ENCODE peak calls at places on chromosomes 12 and 14, in five cellular contexts. Q is HCT116, N is stomach, G is upper lobe of left lung, M is GM23338. A is an unnamed sample.

GRCh38 chr12:2112401-2112800 is 59.6 kb downstream of the CACNA1C start:
- DNase-seq in Q (no peak), N (no peak), G (no peak), M (no peak), A (no peak)

GRCh38 chr12:94149781-94150482 is 1.6 kb downstream of the PLXNC1 start:
- DNase-seq in Q (no peak), N (peak; percentile 28), G (peak; percentile 89), M (peak; percentile 77), A (peak; percentile 57)

GRCh38 chr14:56720703-56721426 is 89.4 kb downstream of the OTX2 start:
- DNase-seq in Q (no peak), N (no peak), G (no peak), M (no peak), A (no peak)

GRCh38 chr12:122395319-122395718 is 27.1 kb downstream of the CLIP1 start:
- DNase-seq in Q (peak; percentile 23), N (no peak), G (no peak), M (no peak), A (no peak)

GRCh38 chr14:69328317-69328716 is 68.4 kb downstream of the GALNT16 start:
- DNase-seq in Q (no peak), N (no peak), G (peak; percentile 72), M (no peak), A (peak; percentile 50)

GRCh38 chr12:80714055-80714454 is 2.7 kb upstream of the MYF5 start:
- DNase-seq in Q (no peak), N (no peak), G (no peak), M (peak; percentile 79), A (no peak)

GRCh38 chr14:70289138-70289537 is 70.3 kb downstream of the COX16 start:
- DNase-seq in Q (no peak), N (no peak), G (no peak), M (no peak), A (no peak)

GRCh38 chr12:115752913-115753726 is 524.4 kb downstream of the MED13L start:
- DNase-seq in Q (peak; percentile 42), N (peak; percentile 33), G (no peak), M (peak; percentile 75), A (no peak)

GRCh38 chr14:52397844-52398243 is 83.7 kb downstream of the PTGER2 start:
- DNase-seq in Q (no peak), N (no peak), G (no peak), M (no peak), A (no peak)

GRCh38 chr12:21301-22189 is 45.0 kb upstream of the IQSEC3 start:
- DNase-seq in Q (no peak), N (no peak), G (no peak), M (no peak), A (peak; percentile 77)

GRCh38 chr12:29242921-29243431 is 93.9 kb downstream of the FAR2 start:
- DNase-seq in Q (no peak), N (no peak), G (no peak), M (no peak), A (no peak)

GRCh38 chr12:51009038-51009437 is 17.1 kb downstream of the SLC11A2 start:
- DNase-seq in Q (no peak), N (peak; percentile 42), G (no peak), M (no peak), A (peak; percentile 79)

GRCh38 chr12:16325426-16325825 is 22.0 kb upstream of the MGST1 start:
- DNase-seq in Q (no peak), N (peak; percentile 57), G (no peak), M (no peak), A (no peak)

GRCh38 chr12:117664169-117664568 is 302.7 kb upstream of the NOS1 start:
- DNase-seq in Q (no peak), N (no peak), G (peak; percentile 17), M (no peak), A (no peak)

GRCh38 chr12:66638666-66639065 is 40.2 kb downstream of the GRIP1 start:
- DNase-seq in Q (no peak), N (no peak), G (no peak), M (no peak), A (no peak)

GRCh38 chr12:59040043-59040442 is 119.7 kb upstream of the LRIG3 start:
- DNase-seq in Q (no peak), N (no peak), G (no peak), M (no peak), A (no peak)

GRCh38 chr12:102769323-102769916 is 147.6 kb downstream of the PAH start:
- DNase-seq in Q (peak; percentile 26), N (peak; percentile 53), G (no peak), M (peak; percentile 84), A (peak; percentile 65)

GRCh38 chr14:52873096-52873495 is 77.8 kb downstream of the FERMT2 start:
- DNase-seq in Q (no peak), N (no peak), G (no peak), M (peak; percentile 75), A (no peak)

GRCh38 chr12:78802593-78802992 is 62.0 kb upstream of the SYT1 start:
- DNase-seq in Q (no peak), N (no peak), G (no peak), M (peak; percentile 8), A (no peak)

GRCh38 chr14:67856806-67857205 is 37.2 kb downstream of the RAD51B start:
- DNase-seq in Q (no peak), N (no peak), G (no peak), M (no peak), A (no peak)

GRCh38 chr14:76701436-76701835 is 59.8 kb upstream of the VASH1 start:
- DNase-seq in Q (no peak), N (no peak), G (no peak), M (no peak), A (no peak)

GRCh38 chr12:115956236-115956635 is 321.3 kb downstream of the MED13L start:
- DNase-seq in Q (no peak), N (no peak), G (no peak), M (no peak), A (no peak)

GRCh38 chr14:94011795-94012194 is 14.3 kb upstream of the OTUB2 start:
- DNase-seq in Q (no peak), N (no peak), G (no peak), M (no peak), A (no peak)

GRCh38 chr14:87109271-87109670 is 883.7 kb downstream of the GALC start:
- DNase-seq in Q (no peak), N (no peak), G (no peak), M (no peak), A (no peak)

GRCh38 chr12:20024194-20024593 is 344.1 kb upstream of the PDE3A start:
- DNase-seq in Q (no peak), N (no peak), G (no peak), M (no peak), A (no peak)

GRCh38 chr14:68361231-68361630 is 431.6 kb downstream of the ZFP36L1 start:
- DNase-seq in Q (no peak), N (no peak), G (no peak), M (no peak), A (no peak)

GRCh38 chr14:67987596-67987995 is 168.0 kb downstream of the RAD51B start:
- DNase-seq in Q (no peak), N (no peak), G (no peak), M (no peak), A (no peak)

GRCh38 chr14:59336078-59336477 is 129.1 kb downstream of the GPR135 start:
- DNase-seq in Q (no peak), N (no peak), G (no peak), M (no peak), A (no peak)

GRCh38 chr14:70882771-70883492 is 24.3 kb upstream of the PCNX1 start:
- DNase-seq in Q (no peak), N (no peak), G (no peak), M (no peak), A (no peak)

GRCh38 chr12:105431537-105431936 is 101.0 kb downstream of the C12orf75 start:
- DNase-seq in Q (no peak), N (no peak), G (no peak), M (no peak), A (no peak)

DNA sequence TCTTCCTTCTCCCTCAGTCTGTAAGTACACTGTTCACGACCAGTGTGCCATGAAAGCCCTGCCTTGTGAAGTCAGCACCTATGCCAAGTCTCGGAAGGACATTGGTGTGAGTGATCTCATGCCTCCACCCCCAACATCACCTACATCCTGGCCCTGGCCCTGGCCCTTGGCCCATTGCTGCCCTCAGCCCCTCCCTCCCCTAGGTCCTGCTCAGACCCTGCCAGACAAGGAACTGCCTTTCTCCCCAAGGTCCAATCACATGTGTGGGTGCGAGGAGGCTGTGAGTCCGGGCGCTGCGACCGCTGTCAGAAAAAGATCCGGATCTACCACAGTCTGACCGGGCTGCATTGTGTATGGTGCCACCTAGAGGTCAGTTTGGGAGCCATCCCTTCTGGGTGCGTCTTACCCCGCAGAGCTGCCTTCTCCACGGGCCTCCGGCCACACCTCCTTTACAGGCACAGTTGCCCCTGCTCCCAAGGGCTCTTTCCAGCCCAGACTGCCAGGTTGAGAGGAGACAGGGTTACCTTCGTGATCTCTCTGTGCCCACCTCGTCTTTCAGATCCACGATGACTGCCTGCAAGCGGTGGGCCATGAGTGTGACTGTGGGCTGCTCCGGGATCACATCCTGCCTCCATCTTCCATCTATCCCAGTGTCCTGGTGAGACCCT is 9.2 kb downstream of the DGKA start:
- DNase-seq in Q (peak; percentile 59), N (peak; percentile 91), G (peak; percentile 80), M (peak; percentile 97), A (peak; percentile 93)
- TF ChIP-seq POLR2AphosphoS5 in Q (no peak), N (no peak), G (peak; percentile 54), M (no peak), A (no peak)

DNA sequence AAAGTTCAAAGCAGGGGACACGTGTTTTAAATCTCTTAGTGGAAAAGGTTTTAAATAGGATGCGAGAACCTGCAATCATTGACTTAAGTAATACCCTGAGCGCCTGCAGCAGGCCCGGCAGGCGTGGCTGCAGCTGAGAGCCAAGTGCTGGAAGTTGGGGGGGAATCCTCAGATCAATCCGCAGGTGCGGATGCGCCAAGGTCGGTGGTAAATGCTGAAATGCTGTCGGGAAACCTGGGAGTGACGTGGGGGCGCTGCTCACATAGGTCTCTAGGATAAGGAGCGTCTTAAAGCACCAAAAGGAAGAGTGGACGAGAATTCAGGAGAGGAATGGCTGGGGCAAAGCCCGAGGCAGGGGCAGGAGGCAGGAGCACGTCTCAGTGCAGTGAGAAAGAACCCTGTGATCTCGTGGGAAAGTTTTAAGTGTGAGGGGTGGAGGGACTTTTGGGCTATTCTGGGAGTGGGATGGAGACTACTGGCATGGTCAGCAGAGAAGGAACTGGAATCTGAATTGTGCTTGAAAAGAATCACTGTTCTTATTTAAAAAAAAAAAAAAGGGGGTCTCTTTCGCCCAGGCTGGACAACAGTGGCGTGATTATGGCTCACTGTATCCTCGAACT is 883 bp upstream of the CDCA4 start:
- DNase-seq in Q (peak; percentile 57), N (peak; percentile 29), G (no peak), M (peak; percentile 75), A (peak; percentile 71)
- TF ChIP-seq POLR2AphosphoS5 in Q (no peak), N (no peak), G (no peak), M (no peak), A (no peak)

GRCh38 chr14:74599201-74599809 is 12.7 kb downstream of the LTBP2 start:
- DNase-seq in Q (no peak), N (no peak), G (no peak), M (no peak), A (no peak)
- TF ChIP-seq POLR2AphosphoS5 in Q (no peak), N (peak; percentile 8), G (no peak), M (no peak), A (no peak)

DNA sequence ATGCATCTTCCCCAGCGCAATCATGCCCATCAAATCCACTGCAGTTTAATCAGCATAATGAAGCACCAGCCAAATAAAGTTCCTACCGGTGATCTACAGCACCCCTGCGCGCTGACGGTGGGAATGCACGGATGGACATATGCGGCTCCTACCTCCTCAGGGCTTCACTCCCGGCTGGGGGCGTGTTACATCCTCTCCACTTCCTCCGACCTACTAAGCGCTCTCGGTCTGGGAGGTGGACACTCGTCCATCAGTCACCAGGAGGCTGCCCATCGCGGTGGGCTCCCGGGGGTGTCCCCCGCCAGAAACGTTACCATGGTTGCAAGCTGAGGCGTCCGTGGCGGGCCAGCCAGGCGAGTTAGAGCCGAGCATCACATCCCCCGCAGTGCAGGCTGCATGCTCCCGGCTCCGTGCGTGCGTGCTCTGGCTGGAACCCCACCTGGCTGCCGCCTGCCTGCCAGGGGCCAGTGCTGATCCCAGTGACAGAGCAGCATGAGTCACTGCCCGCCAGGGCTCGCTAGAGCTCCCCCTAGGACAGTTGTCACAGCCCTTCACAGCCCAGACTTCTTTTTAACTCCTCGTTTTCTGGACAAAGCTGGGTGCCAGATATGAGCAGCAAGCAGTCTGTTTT is 73.0 kb downstream of the CIT start:
- DNase-seq in Q (peak; percentile 33), N (peak; percentile 57), G (peak; percentile 85), M (peak; percentile 88), A (no peak)
- TF ChIP-seq POLR2AphosphoS5 in Q (no peak), N (no peak), G (no peak), M (no peak), A (no peak)

A was measured in suprapubic skin.